ENCODE peak calls at places on chromosome 22, in four cellular contexts. J is hippocampal formation, Z is Caki2, V is MM.1S. Y is an unnamed sample.

GRCh38 chr22:19523240-19524169 is 705 bp downstream of the CLDN5 start:
- DNase-seq in J (no peak), Z (no peak), V (no peak), Y (peak)

GRCh38 chr22:36298118-36298517 is 45.2 kb downstream of the APOL1 start:
- DNase-seq in J (no peak), Z (no peak), V (no peak), Y (no peak)

GRCh38 chr22:19865141-19865829 is 10.6 kb upstream of the GNB1L start:
- DNase-seq in J (no peak), Z (no peak), V (no peak), Y (no peak)

GRCh38 chr22:17087176-17088131 is 2.7 kb downstream of the IL17RA start:
- DNase-seq in J (no peak), Z (no peak), V (peak), Y (peak)

GRCh38 chr22:39097098-39098020 is at the start of gene APOBEC3H:
- DNase-seq in J (no peak), Z (peak), V (peak), Y (no peak)

GRCh38 chr22:45731041-45731797 is 59.6 kb downstream of the ATXN10 start:
- DNase-seq in J (no peak), Z (peak), V (no peak), Y (peak)

GRCh38 chr22:48849963-48850657 is 977.6 kb downstream of the BRD1 start:
- DNase-seq in J (no peak), Z (no peak), V (no peak), Y (no peak)

GRCh38 chr22:34570408-34570807 is 495.6 kb upstream of the ISX start:
- DNase-seq in J (no peak), Z (no peak), V (no peak), Y (no peak)

GRCh38 chr22:23034621-23035556 is 35.4 kb upstream of the GNAZ start:
- DNase-seq in J (no peak), Z (no peak), V (no peak), Y (no peak)

GRCh38 chr22:48885919-48886305 is 941.8 kb downstream of the BRD1 start:
- DNase-seq in J (no peak), Z (no peak), V (no peak), Y (no peak)

GRCh38 chr22:19892249-19892879 is 37.7 kb upstream of the GNB1L start:
- DNase-seq in J (no peak), Z (no peak), V (no peak), Y (no peak)

GRCh38 chr22:45201678-45202332 is 38.1 kb downstream of the NUP50 start:
- DNase-seq in J (no peak), Z (peak), V (no peak), Y (no peak)

GRCh38 chr22:17436382-17436951 is 67.2 kb downstream of the CECR2 start:
- DNase-seq in J (peak), Z (no peak), V (peak), Y (no peak)

GRCh38 chr22:37823134-37823985 is at the start of gene GALR3:
- DNase-seq in J (no peak), Z (no peak), V (no peak), Y (no peak)

GRCh38 chr22:37519268-37520195 is at the start of gene CARD10:
- DNase-seq in J (no peak), Z (peak), V (no peak), Y (peak)

GRCh38 chr22:50599816-50600454 is 658 bp upstream of the MAPK8IP2 start:
- DNase-seq in J (no peak), Z (peak), V (peak), Y (peak)

GRCh38 chr22:32985899-32986772 is 72.0 kb downstream of the SYN3 start:
- DNase-seq in J (peak), Z (peak), V (peak), Y (peak)

GRCh38 chr22:45448431-45448830 is 34.9 kb downstream of the RIBC2 start:
- DNase-seq in J (no peak), Z (no peak), V (no peak), Y (peak)

GRCh38 chr22:45344339-45344738 is 34.6 kb downstream of the FAM118A start:
- DNase-seq in J (no peak), Z (no peak), V (no peak), Y (peak)